ENCODE peak calls at places on chromosomes 6 and 20, in nine cellular contexts. One of them, this sample, is unnamed.

GRCh38 chr6:43493230-43493629 is 15.9 kb downstream of the TJAP1 start:
- DNase-seq in A549: no peak
- DNase-seq in H54: no peak
- DNase-seq in spleen: no peak
- DNase-seq in ovary: no peak
- DNase-seq in uterus: no peak
- DNase-seq in GM12891: no peak
- DNase-seq in IMR-90: no peak
- DNase-seq in tibial nerve: no peak
- DNase-seq in this sample: no peak

GRCh38 chr6:2035046-2035445 is 210.4 kb downstream of the GMDS start:
- DNase-seq in A549: no peak
- DNase-seq in H54: no peak
- DNase-seq in spleen: no peak
- DNase-seq in ovary: no peak
- DNase-seq in uterus: no peak
- DNase-seq in GM12891: no peak
- DNase-seq in IMR-90: no peak
- DNase-seq in tibial nerve: no peak
- DNase-seq in this sample: no peak

GRCh38 chr6:100194535-100194934 is 200.5 kb upstream of the MCHR2 start:
- DNase-seq in A549: no peak
- DNase-seq in H54: no peak
- DNase-seq in spleen: no peak
- DNase-seq in ovary: no peak
- DNase-seq in uterus: no peak
- DNase-seq in GM12891: no peak
- DNase-seq in IMR-90: no peak
- DNase-seq in tibial nerve: no peak
- DNase-seq in this sample: no peak

GRCh38 chr6:127464161-127464880 is 5.1 kb upstream of the KIAA0408 start:
- DNase-seq in A549: no peak
- DNase-seq in H54: no peak
- DNase-seq in spleen: no peak
- DNase-seq in ovary: no peak
- DNase-seq in uterus: peak; percentile 31
- DNase-seq in GM12891: no peak
- DNase-seq in IMR-90: peak; percentile 85
- DNase-seq in tibial nerve: no peak
- DNase-seq in this sample: no peak

GRCh38 chr6:125154184-125155135 is 887 bp downstream of the TPD52L1 start:
- DNase-seq in A549: peak; percentile 62
- DNase-seq in H54: no peak
- DNase-seq in spleen: peak; percentile 78
- DNase-seq in ovary: peak; percentile 32
- DNase-seq in uterus: peak; percentile 26
- DNase-seq in GM12891: peak; percentile 15
- DNase-seq in IMR-90: no peak
- DNase-seq in tibial nerve: no peak
- DNase-seq in this sample: peak; percentile 10

GRCh38 chr20:59333928-59334327 is 33.5 kb downstream of the EDN3 start:
- DNase-seq in A549: no peak
- DNase-seq in H54: no peak
- DNase-seq in spleen: no peak
- DNase-seq in ovary: no peak
- DNase-seq in uterus: no peak
- DNase-seq in GM12891: no peak
- DNase-seq in IMR-90: no peak
- DNase-seq in tibial nerve: no peak
- DNase-seq in this sample: no peak

GRCh38 chr20:22796465-22797077 is 212.2 kb upstream of the FOXA2 start:
- DNase-seq in A549: peak; percentile 41
- DNase-seq in H54: no peak
- DNase-seq in spleen: no peak
- DNase-seq in ovary: no peak
- DNase-seq in uterus: no peak
- DNase-seq in GM12891: no peak
- DNase-seq in IMR-90: peak; percentile 79
- DNase-seq in tibial nerve: no peak
- DNase-seq in this sample: no peak

GRCh38 chr20:1187605-1188171 is 2.9 kb upstream of the TMEM74B start:
- DNase-seq in A549: peak; percentile 47
- DNase-seq in H54: no peak
- DNase-seq in spleen: no peak
- DNase-seq in ovary: no peak
- DNase-seq in uterus: no peak
- DNase-seq in GM12891: no peak
- DNase-seq in IMR-90: no peak
- DNase-seq in tibial nerve: no peak
- DNase-seq in this sample: no peak

GRCh38 chr6:106223300-106223930 is 102.1 kb downstream of the ATG5 start:
- DNase-seq in A549: peak; percentile 76
- DNase-seq in H54: peak; percentile 0
- DNase-seq in spleen: no peak
- DNase-seq in ovary: peak; percentile 69
- DNase-seq in uterus: peak; percentile 29
- DNase-seq in GM12891: no peak
- DNase-seq in IMR-90: peak; percentile 79
- DNase-seq in tibial nerve: no peak
- DNase-seq in this sample: no peak

DNA sequence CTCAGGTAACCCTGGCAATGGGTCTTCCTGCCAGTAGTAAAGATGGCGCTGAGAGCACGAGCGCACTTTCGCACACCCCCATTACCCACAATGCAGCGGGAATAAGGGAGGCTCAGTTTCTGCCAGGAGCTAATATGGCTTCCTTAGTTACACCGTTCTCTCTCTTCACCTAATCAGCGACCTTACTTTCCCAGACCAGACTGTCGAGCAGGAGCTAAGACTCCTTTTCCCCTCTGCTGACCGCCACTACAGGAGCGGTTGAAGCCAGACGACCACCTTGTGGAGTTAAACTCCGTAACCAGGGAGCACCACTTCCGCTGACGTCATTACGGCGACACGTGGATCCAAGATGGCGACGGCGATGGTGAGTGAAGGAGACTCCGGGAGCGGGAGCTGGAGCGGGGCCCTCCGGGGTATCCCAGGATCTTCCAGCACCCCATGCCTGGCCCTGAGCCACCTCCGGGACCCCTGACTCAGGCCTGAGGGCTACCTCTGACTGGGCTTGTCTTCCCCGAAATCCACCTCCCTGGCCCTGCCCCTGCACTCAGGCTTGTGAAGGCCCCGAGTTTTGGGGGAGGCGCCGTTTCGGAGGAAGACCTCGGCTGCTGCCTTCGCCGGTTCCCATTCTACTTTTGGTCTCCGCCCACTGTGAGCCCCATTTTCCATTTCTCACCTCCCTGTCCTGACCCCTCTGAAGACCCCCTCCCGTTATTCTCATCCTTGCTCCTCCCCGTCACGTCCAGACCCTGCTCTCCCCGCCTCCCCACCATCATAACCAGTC is at the start of gene TM9SF4:
- DNase-seq in A549: peak; percentile 96
- DNase-seq in H54: peak; percentile 64
- DNase-seq in spleen: peak; percentile 95
- DNase-seq in ovary: peak; percentile 91
- DNase-seq in uterus: peak; percentile 88
- DNase-seq in GM12891: peak; percentile 74
- DNase-seq in IMR-90: peak; percentile 94
- DNase-seq in tibial nerve: peak; percentile 84
- DNase-seq in this sample: peak; percentile 69
- TF ChIP-seq POLR2A in A549: peak; percentile 79
- TF ChIP-seq POLR2A in H54: peak; percentile 75
- TF ChIP-seq POLR2A in spleen: no peak
- TF ChIP-seq POLR2A in ovary: peak; percentile 62
- TF ChIP-seq POLR2A in uterus: no peak
- TF ChIP-seq POLR2A in GM12891: peak; percentile 91
- TF ChIP-seq POLR2A in IMR-90: peak; percentile 95
- TF ChIP-seq POLR2A in tibial nerve: peak; percentile 64
- TF ChIP-seq POLR2A in this sample: peak; percentile 95

DNA sequence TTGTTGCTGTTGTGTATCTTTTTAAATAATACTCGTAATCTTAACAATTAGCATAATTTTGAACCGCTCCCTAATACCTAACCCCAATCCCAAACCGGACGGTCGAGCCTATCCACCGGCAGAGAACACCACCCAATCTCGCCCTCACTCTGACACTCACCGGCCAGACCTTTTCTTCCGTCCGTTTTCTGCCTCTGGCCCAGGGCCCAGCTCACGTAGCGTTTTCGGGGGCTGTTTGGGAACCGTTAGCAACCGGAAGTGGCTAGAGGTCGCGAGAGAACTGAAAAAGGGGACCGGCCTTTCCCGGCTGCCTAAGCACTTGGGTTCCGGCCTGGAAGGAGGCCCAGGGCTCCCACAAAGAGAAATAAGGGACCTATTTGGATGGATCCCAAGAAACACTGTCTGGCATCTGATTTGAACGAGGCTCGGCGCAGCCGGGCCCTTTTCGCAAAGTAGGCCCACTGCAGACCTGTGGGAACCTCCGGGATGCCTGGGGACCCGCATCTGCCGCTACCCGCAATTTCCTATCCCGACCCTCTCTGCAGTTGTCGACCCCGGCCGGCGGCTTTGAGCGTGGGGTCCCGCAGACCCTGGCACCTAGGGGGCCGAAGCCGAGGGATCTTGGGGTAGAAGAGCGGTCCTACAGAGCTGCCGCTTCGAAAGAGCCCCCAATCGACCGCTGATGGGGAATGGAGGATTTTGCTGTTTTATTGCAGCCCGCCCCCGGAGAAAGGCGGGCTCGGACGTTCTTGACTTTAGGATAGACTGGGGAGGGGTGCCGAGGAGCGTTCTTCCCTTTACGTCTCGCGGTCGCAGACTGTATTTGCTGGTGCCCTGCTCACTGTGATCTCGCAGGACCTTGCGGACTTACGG is 4.9 kb upstream of the ZKSCAN8 start:
- DNase-seq in A549: peak; percentile 92
- DNase-seq in H54: peak; percentile 51
- DNase-seq in spleen: peak; percentile 92
- DNase-seq in ovary: peak; percentile 94
- DNase-seq in uterus: peak; percentile 92
- DNase-seq in GM12891: no peak
- DNase-seq in IMR-90: peak; percentile 96
- DNase-seq in tibial nerve: peak; percentile 78
- DNase-seq in this sample: peak; percentile 35
- TF ChIP-seq POLR2A in A549: peak; percentile 45
- TF ChIP-seq POLR2A in H54: peak; percentile 66
- TF ChIP-seq POLR2A in spleen: no peak
- TF ChIP-seq POLR2A in ovary: peak; percentile 29
- TF ChIP-seq POLR2A in uterus: no peak
- TF ChIP-seq POLR2A in GM12891: peak; percentile 90
- TF ChIP-seq POLR2A in IMR-90: peak; percentile 72
- TF ChIP-seq POLR2A in tibial nerve: peak; percentile 42
- TF ChIP-seq POLR2A in this sample: peak; percentile 86

GRCh38 chr20:57104711-57105110 is 161.7 kb downstream of the BMP7 start:
- DNase-seq in A549: no peak
- DNase-seq in H54: no peak
- DNase-seq in spleen: no peak
- DNase-seq in ovary: no peak
- DNase-seq in uterus: no peak
- DNase-seq in GM12891: no peak
- DNase-seq in IMR-90: no peak
- DNase-seq in tibial nerve: no peak
- DNase-seq in this sample: no peak
- TF ChIP-seq POLR2A in A549: no peak
- TF ChIP-seq POLR2A in H54: no peak
- TF ChIP-seq POLR2A in spleen: no peak
- TF ChIP-seq POLR2A in ovary: no peak
- TF ChIP-seq POLR2A in uterus: no peak
- TF ChIP-seq POLR2A in GM12891: no peak
- TF ChIP-seq POLR2A in IMR-90: no peak
- TF ChIP-seq POLR2A in tibial nerve: no peak
- TF ChIP-seq POLR2A in this sample: no peak

DNA sequence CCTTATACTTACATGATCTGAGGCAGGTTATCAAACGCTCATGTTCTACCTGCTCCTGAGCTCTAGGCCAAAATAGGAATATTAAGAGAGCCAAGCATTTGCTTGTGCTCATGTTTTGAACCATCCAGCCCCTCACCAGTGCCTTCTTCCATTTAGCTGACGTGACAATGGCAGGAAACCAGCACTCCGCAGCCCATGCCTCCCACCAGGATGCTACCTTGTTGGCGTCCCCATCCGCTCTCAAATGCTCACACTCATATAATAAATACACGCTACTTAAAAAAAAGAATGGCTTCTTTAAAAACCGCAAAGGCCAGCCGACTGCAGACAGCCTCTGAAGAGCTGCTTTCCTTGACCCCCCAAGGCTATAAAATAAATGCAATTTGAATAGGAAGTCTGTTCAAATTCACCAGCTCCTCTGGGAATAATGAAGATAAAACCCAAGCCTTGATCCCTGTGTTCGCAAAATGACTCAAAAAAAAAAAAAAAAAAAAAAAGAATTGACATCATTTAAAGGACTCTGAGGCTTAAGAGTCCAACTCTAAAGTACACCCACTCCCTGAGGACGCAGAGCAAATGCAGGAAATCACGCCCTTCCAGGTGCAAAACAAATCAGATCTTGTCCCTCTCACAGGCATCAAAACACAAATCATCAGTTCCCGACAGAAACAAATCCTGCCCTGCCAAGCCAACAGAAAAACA is 29.0 kb downstream of the RNASET2 start:
- DNase-seq in A549: no peak
- DNase-seq in H54: no peak
- DNase-seq in spleen: peak; percentile 36
- DNase-seq in ovary: no peak
- DNase-seq in uterus: no peak
- DNase-seq in GM12891: no peak
- DNase-seq in IMR-90: no peak
- DNase-seq in tibial nerve: no peak
- DNase-seq in this sample: no peak
- TF ChIP-seq POLR2A in A549: no peak
- TF ChIP-seq POLR2A in H54: no peak
- TF ChIP-seq POLR2A in spleen: no peak
- TF ChIP-seq POLR2A in ovary: no peak
- TF ChIP-seq POLR2A in uterus: no peak
- TF ChIP-seq POLR2A in GM12891: no peak
- TF ChIP-seq POLR2A in IMR-90: no peak
- TF ChIP-seq POLR2A in tibial nerve: no peak
- TF ChIP-seq POLR2A in this sample: no peak

DNA sequence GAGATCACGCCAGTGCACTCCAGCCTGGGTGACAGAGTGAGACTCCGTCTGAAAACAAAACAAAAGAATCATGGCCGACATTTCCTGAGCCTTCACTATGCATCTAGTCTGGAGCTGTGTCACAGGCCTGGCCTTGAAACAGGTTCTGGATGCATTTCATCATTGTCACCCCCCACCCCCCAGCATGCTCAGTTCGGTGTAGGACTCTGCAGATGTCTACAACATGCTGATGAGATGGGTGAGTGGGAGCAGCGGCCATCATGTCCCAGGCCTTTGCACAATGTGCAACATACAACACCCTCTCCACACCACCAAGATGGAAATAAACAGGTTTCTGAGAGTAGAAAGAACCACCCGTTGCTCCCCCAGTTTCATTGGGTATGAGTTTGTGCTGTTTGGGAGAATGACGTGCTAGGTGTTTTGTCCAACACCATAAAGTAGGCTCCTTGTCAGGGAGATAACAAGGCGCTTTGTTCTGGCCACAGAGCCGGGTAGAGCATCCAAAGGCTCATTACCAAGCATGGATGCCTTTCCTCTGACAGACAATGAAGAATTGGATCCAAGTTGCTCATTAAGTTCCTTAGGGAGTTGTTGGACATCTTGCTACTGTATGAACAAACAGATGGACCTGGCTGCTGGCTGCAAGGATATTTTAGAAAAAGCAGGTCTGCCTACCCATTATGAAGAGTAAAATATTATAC is 22.1 kb downstream of the SNHG17 start:
- DNase-seq in A549: no peak
- DNase-seq in H54: no peak
- DNase-seq in spleen: no peak
- DNase-seq in ovary: no peak
- DNase-seq in uterus: no peak
- DNase-seq in GM12891: no peak
- DNase-seq in IMR-90: no peak
- DNase-seq in tibial nerve: no peak
- DNase-seq in this sample: no peak
- TF ChIP-seq POLR2A in A549: no peak
- TF ChIP-seq POLR2A in H54: no peak
- TF ChIP-seq POLR2A in spleen: no peak
- TF ChIP-seq POLR2A in ovary: no peak
- TF ChIP-seq POLR2A in uterus: no peak
- TF ChIP-seq POLR2A in GM12891: no peak
- TF ChIP-seq POLR2A in IMR-90: no peak
- TF ChIP-seq POLR2A in tibial nerve: no peak
- TF ChIP-seq POLR2A in this sample: no peak

This sample was measured in GM12892.